ENCODE peak calls at places on chromosomes 12 and 14, in seven cellular contexts. P is esophagus muscularis mucosa, R is stomach, N is IMR-90, W is A549, L is spleen, M is suprapubic skin. H is an unnamed sample.

GRCh38 chr12:132202929-132203721 is 58.9 kb downstream of the NOC4L start:
- DNase-seq in P (no peak), R (no peak), N (no peak), W (no peak), L (no peak), M (no peak), H (no peak)

GRCh38 chr12:32467959-32468863 is 68.9 kb downstream of the FGD4 start:
- DNase-seq in P (no peak), R (no peak), N (no peak), W (no peak), L (no peak), M (no peak), H (no peak)

GRCh38 chr12:32603858-32604257 is 75.2 kb upstream of the DNM1L start:
- DNase-seq in P (no peak), R (no peak), N (peak; percentile 51), W (no peak), L (no peak), M (no peak), H (no peak)

GRCh38 chr14:22570132-22570949 is 18.7 kb downstream of the DAD1 start:
- DNase-seq in P (no peak), R (peak; percentile 79), N (peak; percentile 82), W (peak; percentile 78), L (no peak), M (peak; percentile 81), H (peak; percentile 81)

GRCh38 chr14:73771848-73772705 is 57.9 kb upstream of the PNMA1 start:
- DNase-seq in P (no peak), R (peak; percentile 86), N (peak; percentile 86), W (no peak), L (peak; percentile 89), M (no peak), H (peak; percentile 84)

GRCh38 chr14:101590616-101591015 is 29.3 kb downstream of the DIO3 start:
- DNase-seq in P (no peak), R (peak; percentile 21), N (no peak), W (no peak), L (peak; percentile 54), M (no peak), H (no peak)

GRCh38 chr12:106446429-106447092 is 89.0 kb downstream of the POLR3B start:
- DNase-seq in P (no peak), R (no peak), N (no peak), W (no peak), L (no peak), M (no peak), H (no peak)

GRCh38 chr14:91335191-91336092 is 82.2 kb downstream of the CCDC88C start:
- DNase-seq in P (no peak), R (no peak), N (no peak), W (no peak), L (peak; percentile 59), M (no peak), H (no peak)

GRCh38 chr12:85155791-85156190 is 119.6 kb downstream of the LRRIQ1 start:
- DNase-seq in P (no peak), R (no peak), N (no peak), W (no peak), L (no peak), M (no peak), H (no peak)

GRCh38 chr12:112035219-112035765 is 22.1 kb downstream of the ERP29 start:
- DNase-seq in P (no peak), R (no peak), N (no peak), W (no peak), L (no peak), M (no peak), H (no peak)

GRCh38 chr12:53418221-53418620 is 5.4 kb upstream of the AMHR2 start:
- DNase-seq in P (no peak), R (no peak), N (no peak), W (no peak), L (no peak), M (no peak), H (no peak)

GRCh38 chr14:21525571-21525970 is 575 bp downstream of the SALL2 start:
- DNase-seq in P (no peak), R (no peak), N (peak; percentile 20), W (no peak), L (no peak), M (no peak), H (no peak)

GRCh38 chr12:100249936-100250335 is 16.9 kb downstream of the DEPDC4 start:
- DNase-seq in P (no peak), R (no peak), N (no peak), W (no peak), L (no peak), M (no peak), H (no peak)

GRCh38 chr12:58915634-58916033 is 4.7 kb downstream of the LRIG3 start:
- DNase-seq in P (no peak), R (peak; percentile 40), N (peak; percentile 71), W (no peak), L (no peak), M (peak; percentile 80), H (peak; percentile 66)

GRCh38 chr14:81384900-81385299 is 15.2 kb downstream of the STON2 start:
- DNase-seq in P (no peak), R (no peak), N (no peak), W (no peak), L (no peak), M (no peak), H (no peak)

GRCh38 chr12:2982361-2982760 is 23.2 kb downstream of the TEAD4 start:
- DNase-seq in P (no peak), R (no peak), N (no peak), W (no peak), L (no peak), M (no peak), H (no peak)

GRCh38 chr12:67925077-67925476 is 64.2 kb upstream of the IFNG-AS1 start:
- DNase-seq in P (no peak), R (peak; percentile 32), N (no peak), W (no peak), L (no peak), M (no peak), H (no peak)

GRCh38 chr12:127550271-127550670 is 716.7 kb upstream of the TMEM132C start:
- DNase-seq in P (no peak), R (no peak), N (peak; percentile 55), W (no peak), L (no peak), M (no peak), H (no peak)

GRCh38 chr12:109098671-109099070 is 1.3 kb downstream of the UNG start:
- DNase-seq in P (no peak), R (no peak), N (no peak), W (no peak), L (no peak), M (peak; percentile 6), H (no peak)

GRCh38 chr12:32586390-32586789 is 92.7 kb upstream of the DNM1L start:
- DNase-seq in P (no peak), R (no peak), N (peak; percentile 54), W (no peak), L (no peak), M (no peak), H (no peak)

GRCh38 chr12:24133385-24133784 is 183.9 kb upstream of the SOX5 start:
- DNase-seq in P (no peak), R (no peak), N (no peak), W (no peak), L (no peak), M (no peak), H (no peak)
- H3K27ac ChIP-seq in P (no peak overlapping the region), R (no peak overlapping the region), N (peak overlapping the region; percentile 21), W (no peak overlapping the region), L (no peak overlapping the region), M (no peak overlapping the region), H (no peak overlapping the region)

GRCh38 chr14:75981426-75981825 is 369 bp downstream of the TGFB3 start:
- DNase-seq in P (no peak), R (no peak), N (no peak), W (no peak), L (no peak), M (no peak), H (peak; percentile 17)

GRCh38 chr14:75980856-75981255 is 939 bp downstream of the TGFB3 start:
- DNase-seq in P (no peak), R (peak; percentile 47), N (no peak), W (no peak), L (no peak), M (no peak), H (no peak)

GRCh38 chr14:75979641-75980422 is 2.0 kb downstream of the TGFB3 start:
- DNase-seq in P (no peak), R (no peak), N (no peak), W (no peak), L (no peak), M (no peak), H (peak; percentile 16)

GRCh38 chr14:75982724-75983358 is 1.0 kb upstream of the TGFB3 start:
- DNase-seq in P (peak; percentile 93), R (no peak), N (peak; percentile 61), W (peak; percentile 74), L (no peak), M (peak; percentile 87), H (peak; percentile 59)

DNA sequence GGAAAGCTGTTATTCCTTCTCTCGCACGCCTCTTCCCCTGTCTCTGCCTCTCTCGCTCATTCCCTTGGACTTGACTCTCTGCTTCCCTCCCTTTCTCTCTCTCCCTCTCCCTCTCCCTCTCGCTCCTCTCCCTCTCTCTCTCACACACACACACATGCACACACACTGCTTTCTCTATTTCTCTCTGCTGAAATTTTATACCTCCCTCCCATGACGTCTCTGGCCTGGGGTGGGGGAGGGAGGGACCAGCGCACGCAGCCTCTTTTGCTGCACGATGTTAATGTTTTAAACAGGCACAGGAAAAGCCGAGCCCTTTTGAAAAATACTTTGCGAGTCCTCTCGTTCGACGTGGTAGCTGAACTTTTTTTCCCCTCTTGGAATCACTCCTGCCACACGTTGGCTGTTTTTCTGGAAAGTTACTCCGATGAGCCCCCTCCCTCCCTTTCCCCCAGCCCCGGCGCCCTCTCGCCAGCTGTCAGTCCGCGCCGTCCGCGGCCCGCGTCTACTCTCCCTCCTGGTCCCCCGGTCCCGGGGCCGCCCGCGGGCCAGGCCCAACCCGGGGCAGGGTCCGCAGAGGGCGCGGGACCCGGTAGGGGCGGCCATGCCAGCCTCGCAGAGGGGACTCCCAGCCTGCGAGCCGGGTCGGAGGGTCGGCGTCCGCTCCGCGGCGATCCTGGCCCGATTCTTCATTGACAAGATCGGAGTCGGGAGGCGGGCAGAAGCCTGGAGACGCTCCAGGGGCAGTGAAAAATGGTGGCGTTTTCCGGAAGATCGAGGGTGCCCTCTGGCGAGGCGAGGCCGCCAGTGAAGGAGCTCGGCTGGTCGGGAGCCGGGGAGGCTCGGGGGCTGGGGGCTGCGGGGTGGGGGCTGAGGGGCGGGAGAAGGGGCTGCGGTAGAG is at the start of gene TGFB3:
- DNase-seq in P (peak; percentile 98), R (peak; percentile 85), N (peak; percentile 93), W (peak; percentile 70), L (peak; percentile 93), M (peak; percentile 94), H (peak; percentile 84)
- TF ChIP-seq POLR2A in P (peak; percentile 46), R (peak; percentile 78), N (peak; percentile 75), W (no peak), L (no peak), M (peak; percentile 54), H (peak; percentile 65)

DNA sequence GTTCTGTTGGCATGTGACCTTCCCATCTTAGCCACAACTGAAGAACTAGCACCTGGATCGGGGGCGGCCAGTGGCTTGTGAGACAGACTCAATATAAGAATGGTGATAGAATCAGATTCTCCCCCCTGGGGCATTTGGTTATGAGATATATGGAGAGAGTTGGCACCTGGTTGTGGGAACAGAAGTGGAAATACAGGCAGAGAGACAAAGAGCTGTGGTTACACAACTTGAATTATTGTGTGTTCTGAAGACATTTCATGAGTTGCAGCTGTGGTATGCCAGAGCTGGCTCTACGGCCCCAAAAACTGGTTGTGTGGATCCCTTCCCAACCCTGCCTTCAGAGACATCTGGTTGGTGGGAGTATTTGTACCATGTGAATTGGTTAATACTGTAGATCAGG is 2.9 kb upstream of the MSRB3 start:
- DNase-seq in P (no peak), R (no peak), N (no peak), W (no peak), L (no peak), M (no peak), H (no peak)
- H3K27ac ChIP-seq in P (no peak overlapping the region), R (no peak overlapping the region), N (no peak overlapping the region), W (no peak overlapping the region), L (no peak overlapping the region), M (no peak overlapping the region), H (no peak overlapping the region)

GRCh38 chr12:51047655-51048540 is at the start of gene LETMD1:
- DNase-seq in P (peak; percentile 98), R (peak; percentile 94), N (peak; percentile 99), W (peak; percentile 99), L (peak; percentile 97), M (peak; percentile 94), H (peak; percentile 95)
- TF ChIP-seq POLR2A in P (peak; percentile 28), R (no peak), N (peak; percentile 44), W (peak; percentile 69), L (peak; percentile 33), M (peak; percentile 52), H (peak; percentile 93)